ENCODE peak calls at places on chromosomes 16 and 17, in seven cellular contexts. U, B, F, R, Q, P and A are unnamed samples.

GRCh38 chr17:45927247-45927646 is 32.9 kb downstream of the MAPT start:
- DNase-seq in U (no peak), B (no peak), F (no peak), R (no peak), Q (no peak), P (no peak), A (no peak)

GRCh38 chr17:40361925-40362695 is 2.4 kb downstream of the GJD3 start:
- DNase-seq in U (no peak), B (no peak), F (no peak), R (peak; percentile 57), Q (no peak), P (no peak), A (no peak)

GRCh38 chr17:48995332-48995870 is 1.8 kb upstream of the IGF2BP1 start:
- DNase-seq in U (no peak), B (no peak), F (no peak), R (peak; percentile 93), Q (no peak), P (no peak), A (no peak)

GRCh38 chr16:2475413-2476344 is 752 bp downstream of the TBC1D24 start:
- DNase-seq in U (no peak), B (peak; percentile 37), F (peak; percentile 81), R (peak; percentile 76), Q (no peak), P (peak; percentile 52), A (no peak)

GRCh38 chr17:57154896-57155295 is 69.8 kb downstream of the AKAP1 start:
- DNase-seq in U (no peak), B (no peak), F (no peak), R (no peak), Q (no peak), P (no peak), A (no peak)

GRCh38 chr16:28918698-28919097 is 6.3 kb downstream of the RABEP2 start:
- DNase-seq in U (no peak), B (no peak), F (no peak), R (no peak), Q (no peak), P (no peak), A (no peak)

GRCh38 chr16:20114356-20114755 is 40.7 kb upstream of the GPR139 start:
- DNase-seq in U (no peak), B (no peak), F (no peak), R (no peak), Q (no peak), P (no peak), A (no peak)

GRCh38 chr16:30721606-30722005 is 22.6 kb downstream of the SRCAP start:
- DNase-seq in U (peak; percentile 16), B (no peak), F (no peak), R (no peak), Q (no peak), P (no peak), A (no peak)

GRCh38 chr17:66507103-66507923 is 204.9 kb downstream of the PRKCA start:
- DNase-seq in U (peak; percentile 75), B (no peak), F (no peak), R (no peak), Q (peak; percentile 47), P (no peak), A (no peak)

GRCh38 chr16:48013476-48013875 is 142.3 kb downstream of the ABCC12 start:
- DNase-seq in U (no peak), B (no peak), F (no peak), R (no peak), Q (no peak), P (no peak), A (no peak)

GRCh38 chr17:68972119-68972704 is 17.0 kb upstream of the ABCA8 start:
- DNase-seq in U (peak; percentile 36), B (no peak), F (no peak), R (no peak), Q (no peak), P (no peak), A (peak; percentile 26)

GRCh38 chr16:47927330-47927729 is 228.5 kb downstream of the ABCC12 start:
- DNase-seq in U (peak; percentile 52), B (no peak), F (no peak), R (no peak), Q (no peak), P (no peak), A (no peak)

GRCh38 chr17:43732961-43733360 is 25.6 kb downstream of the SOST start:
- DNase-seq in U (peak; percentile 87), B (no peak), F (no peak), R (no peak), Q (no peak), P (no peak), A (no peak)

GRCh38 chr16:22050963-22051362 is 41.4 kb upstream of the VWA3A start:
- DNase-seq in U (no peak), B (no peak), F (no peak), R (no peak), Q (no peak), P (no peak), A (no peak)

GRCh38 chr17:59436900-59437299 is 105.4 kb downstream of the YPEL2 start:
- DNase-seq in U (no peak), B (no peak), F (no peak), R (no peak), Q (no peak), P (no peak), A (no peak)

DNA sequence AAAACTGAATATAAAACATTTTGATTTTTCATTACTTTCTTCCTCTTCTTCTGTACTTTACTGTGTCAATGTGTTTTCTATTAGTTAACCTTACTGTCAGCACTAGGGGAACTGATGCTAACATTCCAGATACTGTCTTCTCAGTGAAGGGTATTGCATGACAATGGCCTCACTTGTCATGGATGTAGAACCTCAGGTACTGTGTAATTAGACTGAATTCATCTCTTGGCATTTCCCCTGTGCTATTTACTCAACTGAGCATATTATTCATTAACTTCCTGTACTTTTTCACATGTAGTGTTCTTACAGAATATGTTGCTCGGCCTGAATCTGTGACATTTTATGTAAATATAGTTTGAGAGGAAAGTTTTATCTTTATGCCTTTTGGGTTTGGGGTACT is 237.0 kb downstream of the CA10 start:
- DNase-seq in U (no peak), B (no peak), F (no peak), R (no peak), Q (no peak), P (no peak), A (no peak)
- TF ChIP-seq CTCF in U (no peak), B (no peak), F (no peak), R (no peak), Q (no peak), P (no peak), A (no peak)

GRCh38 chr17:13003454-13003851 is 14.4 kb downstream of the ELAC2 start:
- DNase-seq in U (no peak), B (no peak), F (no peak), R (no peak), Q (no peak), P (no peak), A (no peak)
- TF ChIP-seq CTCF in U (no peak), B (no peak), F (peak; percentile 3), R (no peak), Q (no peak), P (peak; percentile 76), A (no peak)

GRCh38 chr17:82825540-82826124 is 14.2 kb downstream of the ZNF750 start:
- DNase-seq in U (no peak), B (no peak), F (no peak), R (no peak), Q (no peak), P (no peak), A (no peak)

GRCh38 chr17:82821554-82821953 is 18.3 kb downstream of the ZNF750 start:
- DNase-seq in U (no peak), B (no peak), F (no peak), R (no peak), Q (no peak), P (no peak), A (no peak)

GRCh38 chr17:82822281-82822680 is 17.5 kb downstream of the ZNF750 start:
- DNase-seq in U (no peak), B (no peak), F (no peak), R (no peak), Q (no peak), P (no peak), A (no peak)

GRCh38 chr17:82820278-82821251 is 19.3 kb downstream of the ZNF750 start:
- DNase-seq in U (no peak), B (no peak), F (no peak), R (no peak), Q (no peak), P (no peak), A (no peak)

DNA sequence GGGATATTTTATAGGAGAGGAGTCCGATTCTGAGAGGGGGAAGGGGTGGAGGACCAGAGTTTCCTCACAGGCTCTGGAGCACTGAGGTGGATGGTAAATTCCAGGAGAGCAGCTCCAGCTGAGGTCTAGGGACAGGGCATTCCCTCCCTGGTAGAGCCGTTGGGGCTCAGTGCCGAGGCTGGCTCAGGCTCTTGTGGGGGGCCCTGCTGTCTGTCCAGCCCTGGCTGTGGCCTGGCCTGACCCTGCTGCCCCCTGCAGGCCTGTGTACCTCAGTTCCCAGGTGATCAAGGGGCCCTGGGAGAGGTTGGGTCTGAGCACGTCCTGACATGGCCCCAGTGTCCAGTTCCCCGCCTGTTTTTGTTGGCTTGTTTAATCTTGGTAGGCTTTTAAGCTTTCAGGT is 16.8 kb downstream of the ZNF750 start:
- DNase-seq in U (no peak), B (no peak), F (no peak), R (peak; percentile 79), Q (no peak), P (no peak), A (no peak)
- TF ChIP-seq CTCF in U (no peak), B (no peak), F (peak; percentile 24), R (peak; percentile 66), Q (no peak), P (peak; percentile 9), A (peak; percentile 34)

GRCh38 chr16:88384222-88385111 is 1.7 kb downstream of the ZNF469 start:
- DNase-seq in U (no peak), B (no peak), F (peak; percentile 51), R (no peak), Q (no peak), P (no peak), A (no peak)

GRCh38 chr16:88385112-88385594 is 2.4 kb downstream of the ZNF469 start:
- DNase-seq in U (no peak), B (no peak), F (no peak), R (no peak), Q (no peak), P (no peak), A (no peak)

GRCh38 chr16:88382491-88383400 is at the start of gene ZNF469:
- DNase-seq in U (peak; percentile 57), B (no peak), F (peak; percentile 64), R (peak; percentile 78), Q (no peak), P (no peak), A (no peak)

GRCh38 chr16:88381820-88382451 is 823 bp upstream of the ZNF469 start:
- DNase-seq in U (no peak), B (no peak), F (peak; percentile 79), R (no peak), Q (no peak), P (no peak), A (no peak)

GRCh38 chr16:88383401-88384221 is 852 bp downstream of the ZNF469 start:
- DNase-seq in U (peak; percentile 63), B (no peak), F (peak; percentile 76), R (peak; percentile 72), Q (peak; percentile 51), P (peak; percentile 44), A (no peak)
- TF ChIP-seq CTCF in U (peak; percentile 57), B (peak; percentile 44), F (peak; percentile 54), R (peak; percentile 65), Q (peak; percentile 54), P (peak; percentile 24), A (peak; percentile 17)

DNA sequence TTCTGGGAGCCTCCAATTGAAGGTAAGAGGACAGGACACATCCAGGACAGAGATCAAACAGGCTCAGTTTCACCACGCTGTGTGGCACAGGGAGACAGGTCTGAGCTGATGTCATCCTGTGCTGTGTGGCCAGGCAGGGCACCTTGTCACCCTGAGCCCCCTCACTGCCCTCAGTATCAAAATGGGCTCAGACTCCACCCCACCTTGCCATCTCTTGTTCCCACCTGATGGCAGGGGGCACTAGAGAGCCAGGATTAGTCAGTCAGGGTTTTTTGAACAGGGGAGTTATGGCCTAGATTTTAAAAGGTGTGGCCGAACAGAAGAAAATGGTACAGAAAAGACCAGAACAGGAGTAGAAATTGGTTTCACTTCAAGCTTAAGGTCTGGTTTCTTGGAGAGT is 2.6 kb downstream of the KAT2A start:
- DNase-seq in U (peak; percentile 25), B (peak; percentile 67), F (no peak), R (peak; percentile 88), Q (no peak), P (peak; percentile 64), A (peak; percentile 55)
- TF ChIP-seq CTCF in U (peak; percentile 47), B (peak; percentile 42), F (peak; percentile 44), R (peak; percentile 71), Q (no peak), P (peak; percentile 58), A (peak; percentile 54)